ENCODE peak calls at places on chromosomes 2 and 18, in six cellular contexts. X is EH; B is tibial artery; H is thyroid gland; O is CD8-positive, alpha-beta memory T cell; A is AG10803. S is an unnamed sample.

GRCh38 chr2:144364988-144365738 is 154.8 kb downstream of the ZEB2 start:
- DNase-seq in X (peak), B (no peak), H (no peak), O (no peak), A (peak), S (no peak)

GRCh38 chr2:55054476-55054875 is 4.2 kb upstream of the RTN4 start:
- DNase-seq in X (no peak), B (no peak), H (no peak), O (no peak), A (no peak), S (no peak)

GRCh38 chr18:49601211-49601610 is 39.4 kb downstream of the LIPG start:
- DNase-seq in X (no peak), B (no peak), H (no peak), O (no peak), A (no peak), S (no peak)

GRCh38 chr2:224278531-224278930 is 123.4 kb downstream of the FAM124B start:
- DNase-seq in X (peak), B (no peak), H (no peak), O (no peak), A (peak), S (no peak)

GRCh38 chr2:106581276-106581675 is 94.1 kb downstream of the CD8B2 start:
- DNase-seq in X (no peak), B (no peak), H (no peak), O (no peak), A (no peak), S (no peak)

GRCh38 chr18:45127395-45127794 is 446.7 kb downstream of the SETBP1 start:
- DNase-seq in X (peak), B (no peak), H (no peak), O (no peak), A (no peak), S (no peak)

GRCh38 chr2:64354857-64355680 is 98.9 kb upstream of the LGALSL start:
- DNase-seq in X (peak), B (no peak), H (no peak), O (no peak), A (peak), S (no peak)

GRCh38 chr2:101063352-101063751 is 61.3 kb downstream of the RPL31 start:
- DNase-seq in X (peak), B (no peak), H (no peak), O (no peak), A (peak), S (no peak)

GRCh38 chr2:217553689-217554088 is 449.1 kb downstream of the TNS1 start:
- DNase-seq in X (peak), B (no peak), H (no peak), O (no peak), A (no peak), S (no peak)

GRCh38 chr18:59565957-59566356 is 131.3 kb downstream of the CCBE1 start:
- DNase-seq in X (no peak), B (no peak), H (no peak), O (no peak), A (no peak), S (no peak)

GRCh38 chr2:241202268-241202585 is 13.8 kb downstream of the ANO7 start:
- DNase-seq in X (no peak), B (no peak), H (no peak), O (no peak), A (no peak), S (no peak)

GRCh38 chr2:25232248-25232825 is 64.0 kb upstream of the POMC start:
- DNase-seq in X (no peak), B (no peak), H (no peak), O (no peak), A (no peak), S (no peak)

GRCh38 chr2:203535784-203536590 is 886 bp upstream of the RAPH1 start:
- DNase-seq in X (peak), B (no peak), H (no peak), O (no peak), A (peak), S (no peak)

GRCh38 chr2:47506436-47506835 is 103.5 kb downstream of the MSH2 start:
- DNase-seq in X (no peak), B (no peak), H (no peak), O (no peak), A (no peak), S (no peak)

GRCh38 chr2:176139621-176140020 is 10.1 kb downstream of the HOXD8 start:
- DNase-seq in X (no peak), B (no peak), H (no peak), O (no peak), A (peak), S (no peak)

GRCh38 chr2:198326431-198326830 is 522.0 kb downstream of the PLCL1 start:
- DNase-seq in X (peak), B (no peak), H (no peak), O (no peak), A (no peak), S (no peak)

S was measured in HFF-Myc.